ENCODE peak calls at places on chromosomes 1 and 21, in seven cellular contexts. E is Panc1, O is left lung, Q is HepG2, F is upper lobe of left lung, W is heart right ventricle, J is GM23338. X is an unnamed sample. For H3K4me1, the result is how much of the 10 kb centered on the place peaks cover.

GRCh38 chr1:229535226-229535625 is 23.3 kb downstream of the ABCB10 start:
- ATAC-seq in W (no peak), J (no peak), O (no peak), Q (no peak), F (no peak), E (no peak), X (no peak)

GRCh38 chr1:23899070-23899469 is 14.1 kb downstream of the CNR2 start:
- ATAC-seq in F (no peak), O (no peak), Q (no peak), E (no peak), W (no peak), J (no peak), X (no peak)

GRCh38 chr1:86156571-86157455 is at the start of gene COL24A1:
- ATAC-seq in Q (peak), O (peak), J (peak), E (peak), W (peak), F (peak), X (peak)

GRCh38 chr1:150089846-150090520 is 22.4 kb downstream of the VPS45 start:
- ATAC-seq in O (peak), W (no peak), J (no peak), F (peak), Q (no peak), E (no peak), X (no peak)

GRCh38 chr1:230490436-230490835 is 64.3 kb upstream of the PGBD5 start:
- ATAC-seq in E (no peak), Q (no peak), J (no peak), O (no peak), W (peak), F (no peak), X (no peak)

GRCh38 chr1:45012639-45013278 is 705 bp downstream of the UROD start:
- ATAC-seq in J (peak), Q (peak), E (peak), O (peak), F (peak), W (peak), X (peak)

GRCh38 chr1:225755668-225756294 is 21.8 kb upstream of the SRP9 start:
- ATAC-seq in F (peak), E (peak), Q (peak), O (peak), W (peak), J (no peak), X (no peak)

GRCh38 chr1:220378571-220379302 is 106.5 kb upstream of the RAB3GAP2 start:
- ATAC-seq in F (no peak), O (no peak), J (peak), W (no peak), Q (peak), E (no peak), X (no peak)

GRCh38 chr1:166905930-166906329 is 29.9 kb upstream of the TADA1 start:
- ATAC-seq in W (no peak), O (peak), F (peak), Q (no peak), E (no peak), J (no peak), X (no peak)

GRCh38 chr1:117495068-117495467 is 110.8 kb upstream of the TENT5C start:
- ATAC-seq in E (no peak), J (no peak), W (no peak), F (no peak), O (no peak), Q (no peak), X (no peak)

GRCh38 chr1:38244218-38244617 is 197.6 kb upstream of the POU3F1 start:
- ATAC-seq in E (no peak), W (no peak), O (no peak), F (no peak), Q (no peak), J (peak), X (no peak)

GRCh38 chr1:4946343-4946742 is 291.9 kb downstream of the AJAP1 start:
- ATAC-seq in Q (no peak), E (no peak), F (no peak), O (no peak), J (no peak), W (no peak), X (no peak)

GRCh38 chr1:19734472-19734999 is 65.2 kb downstream of the TMCO4 start:
- ATAC-seq in Q (no peak), W (peak), O (no peak), J (no peak), F (no peak), E (peak), X (no peak)

GRCh38 chr1:228555074-228555989 is 68.2 kb downstream of the RNF187 start:
- ATAC-seq in W (peak), Q (peak), E (peak), F (no peak), J (peak), O (no peak), X (no peak)

GRCh38 chr1:67835663-67836452 is 2.6 kb upstream of the GNG12 start:
- ATAC-seq in F (no peak), O (no peak), J (no peak), W (no peak), Q (no peak), E (no peak), X (no peak)

GRCh38 chr1:91879739-91880138 is 6.2 kb downstream of the TGFBR3 start:
- ATAC-seq in J (no peak), E (no peak), Q (no peak), O (no peak), F (no peak), W (no peak), X (no peak)

GRCh38 chr1:27408151-27408550 is 15.7 kb downstream of the GPR3 start:
- ATAC-seq in Q (no peak), F (no peak), O (no peak), E (no peak), J (no peak), W (no peak), X (no peak)

GRCh38 chr1:218323568-218324225 is 21.4 kb upstream of the TGFB2 start:
- ATAC-seq in E (no peak), W (peak), J (peak), Q (peak), F (peak), O (no peak), X (no peak)

GRCh38 chr21:16408280-16408669 is 678.5 kb downstream of the USP25 start:
- ATAC-seq in J (no peak), W (no peak), E (no peak), F (no peak), O (no peak), Q (no peak), X (no peak)

GRCh38 chr1:151284013-151284577 is 2.0 kb downstream of the ZNF687 start:
- ATAC-seq in F (no peak), Q (no peak), J (no peak), W (no peak), E (no peak), O (no peak), X (no peak)

GRCh38 chr1:116879478-116880133 is 30.1 kb upstream of the PTGFRN start:
- ATAC-seq in Q (no peak), F (no peak), J (no peak), W (no peak), O (no peak), E (no peak), X (no peak)

GRCh38 chr1:93007941-93008577 is 46.8 kb upstream of the DIPK1A start:
- ATAC-seq in E (no peak), F (no peak), W (no peak), J (no peak), O (no peak), Q (no peak), X (no peak)

GRCh38 chr1:92784051-92784638 is 763 bp downstream of the EVI5 start:
- ATAC-seq in W (no peak), F (peak), E (no peak), O (peak), J (no peak), Q (no peak), X (no peak)

GRCh38 chr21:32359719-32360260 is 33.0 kb downstream of the URB1 start:
- ATAC-seq in J (no peak), O (no peak), F (no peak), W (no peak), Q (peak), E (peak), X (no peak)

GRCh38 chr1:174023438-174023837 is 1.3 kb upstream of the RC3H1 start:
- ATAC-seq in F (peak), W (no peak), O (peak), Q (no peak), J (peak), E (peak), X (no peak)

GRCh38 chr1:89600792-89601191 is 32.1 kb upstream of the LRRC8C start:
- ATAC-seq in O (no peak), J (no peak), F (no peak), Q (no peak), E (no peak), W (no peak), X (no peak)

GRCh38 chr1:18820791-18821641 is 38.4 kb downstream of the TAS1R2 start:
- ATAC-seq in O (peak), W (peak), J (peak), Q (peak), E (peak), F (peak), X (peak)

GRCh38 chr1:234069760-234070159 is 165.3 kb downstream of the SLC35F3 start:
- ATAC-seq in W (no peak), F (no peak), J (peak), O (no peak), Q (peak), E (peak), X (no peak)

GRCh38 chr21:43613755-43614638 is 45.3 kb downstream of the HSF2BP start:
- ATAC-seq in O (no peak), F (no peak), J (no peak), W (no peak), E (no peak), Q (no peak), X (no peak)

GRCh38 chr1:64517640-64518039 is 47.7 kb downstream of the CACHD1 start:
- ATAC-seq in W (no peak), F (no peak), J (peak), Q (no peak), O (no peak), E (no peak), X (no peak)

GRCh38 chr1:5565726-5566125 is 426.5 kb downstream of the NPHP4 start:
- ATAC-seq in Q (no peak), O (no peak), W (no peak), E (no peak), F (no peak), J (no peak), X (no peak)

GRCh38 chr1:165235777-165236285 is 120.7 kb downstream of the LMX1A start:
- ATAC-seq in Q (peak), W (no peak), O (peak), E (peak), J (peak), F (peak), X (no peak)

GRCh38 chr1:205813755-205814058 is 709 bp upstream of the SLC41A1 start:
- ATAC-seq in E (peak), W (peak), J (no peak), F (no peak), O (peak), Q (peak), X (no peak)

GRCh38 chr1:201530741-201531521 is 8.0 kb upstream of the NAV1 start:
- ATAC-seq in J (peak), E (peak), F (peak), Q (peak), W (peak), O (peak), X (peak)

GRCh38 chr1:215665212-215665611 is 98.1 kb downstream of the KCTD3 start:
- ATAC-seq in J (no peak), F (no peak), E (no peak), Q (no peak), O (no peak), W (no peak), X (no peak)

GRCh38 chr1:236524892-236525179 is 1.1 kb downstream of the LGALS8 start:
- ATAC-seq in J (no peak), O (no peak), W (no peak), Q (no peak), F (peak), E (no peak), X (no peak)
- H3K4me3 ChIP-seq in J (peak), O (peak), W (peak), Q (peak), F (peak), E (peak), X (peak)

GRCh38 chr21:34560609-34561008 is 48.6 kb upstream of the KCNE1 start:
- ATAC-seq in F (no peak), O (no peak), Q (no peak), J (no peak), W (no peak), E (no peak), X (no peak)

GRCh38 chr21:34557261-34557660 is 45.3 kb upstream of the KCNE1 start:
- ATAC-seq in O (no peak), F (no peak), J (no peak), W (no peak), E (no peak), Q (no peak), X (no peak)

GRCh38 chr21:34558166-34558565 is 46.2 kb upstream of the KCNE1 start:
- ATAC-seq in W (no peak), J (no peak), Q (no peak), O (no peak), F (no peak), E (no peak), X (no peak)

GRCh38 chr21:34558960-34559631 is 47.1 kb upstream of the KCNE1 start:
- ATAC-seq in E (no peak), O (no peak), J (no peak), W (no peak), F (no peak), Q (no peak), X (no peak)

GRCh38 chr21:34560021-34560420 is 48.0 kb upstream of the KCNE1 start:
- ATAC-seq in Q (no peak), J (no peak), F (no peak), W (no peak), E (no peak), O (no peak), X (no peak)
- TF ChIP-seq CTCF in Q (no peak), J (no peak), F (no peak), W (no peak), E (no peak), O (no peak), X (no peak)

DNA sequence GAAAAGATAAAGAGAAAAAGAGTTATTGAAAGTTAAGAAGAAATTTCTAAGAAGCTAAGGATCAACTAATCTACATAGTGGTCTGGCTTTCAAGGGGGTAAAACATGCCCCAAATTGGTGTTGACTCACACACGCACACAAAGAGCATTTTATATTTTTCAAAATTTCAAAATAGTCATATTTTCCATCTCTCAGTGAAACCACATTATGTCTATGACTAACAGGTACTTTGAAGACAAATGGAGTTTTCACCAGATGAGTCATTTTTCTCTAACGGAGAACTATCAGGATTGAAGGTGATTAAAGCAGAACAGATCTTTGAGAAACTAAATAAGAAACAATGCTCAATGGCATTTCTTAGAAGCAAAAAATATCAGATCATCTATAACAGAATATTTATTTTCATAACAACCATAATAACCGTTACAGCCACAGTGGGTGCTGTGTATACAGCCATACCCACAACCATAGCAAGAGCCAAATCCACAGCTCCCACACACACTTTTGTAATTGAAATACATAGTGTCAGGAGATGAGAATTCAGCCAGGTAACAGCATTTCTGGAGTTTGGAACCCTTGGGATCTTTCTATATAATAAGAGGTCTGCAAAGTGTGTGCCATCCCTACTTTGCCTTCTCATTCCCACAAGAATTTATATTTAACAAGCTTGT is at the start of gene KRTAP21-3:
- ATAC-seq in J (no peak), F (no peak), Q (no peak), E (no peak), W (no peak), O (no peak), X (no peak)
- H3K4me1 ChIP-seq in J (under half), F (under half), Q (under half), E (under half), W (under half), O (under half), X (under half)

GRCh38 chr1:107936498-107937481 is 28.2 kb downstream of the VAV3 start:
- ATAC-seq in E (no peak), F (peak), Q (no peak), W (peak), O (peak), J (peak), X (peak)
- H3K4me3 ChIP-seq in E (no peak), F (no peak), Q (no peak), W (peak), O (no peak), J (no peak), X (no peak)

GRCh38 chr1:189859385-189859977 is 618.2 kb downstream of the BRINP3 start:
- ATAC-seq in O (no peak), F (no peak), J (no peak), W (no peak), E (no peak), Q (peak), X (no peak)
- TF ChIP-seq CTCF in O (no peak), F (no peak), J (peak), W (peak), E (peak), Q (peak), X (no peak)

DNA sequence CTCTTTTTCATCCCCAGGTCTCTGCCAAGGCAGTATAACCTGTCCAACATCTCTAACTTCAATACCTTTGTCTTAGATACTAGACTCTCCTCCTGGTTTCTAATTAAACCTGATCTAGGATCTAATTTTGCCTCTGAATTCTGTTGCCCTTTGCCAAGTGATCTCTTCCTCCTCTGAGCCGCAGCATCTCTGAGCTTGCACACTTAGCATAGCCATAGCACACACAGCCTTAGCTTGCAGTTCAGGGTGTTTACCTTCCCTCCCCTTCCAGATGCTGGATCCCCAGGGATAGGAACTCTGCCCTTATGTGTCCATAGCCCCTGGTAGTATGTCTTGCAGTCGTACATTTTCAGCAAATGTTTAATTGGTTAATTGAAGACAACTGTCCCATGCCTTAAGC is 30.3 kb downstream of the SELL start:
- ATAC-seq in J (no peak), Q (no peak), F (no peak), W (no peak), E (no peak), O (no peak), X (no peak)
- H3K4me1 ChIP-seq in J (under half), Q (under half), F (under half), W (under half), E (under half), O (under half), X (under half)

X was measured in gastroesophageal sphincter.